ENCODE peak calls at places on chromosome 20, in six cellular contexts. T, W, R, U, K and Z are unnamed samples.
A peak's percentile ranks its signal among the peaks of the same experiment; 100 is the strongest.

GRCh38 chr20:33532753-33533459 is 43.0 kb downstream of the CBFA2T2 start:
- DNase-seq in T (no peak), W (no peak), R (no peak), U (no peak), K (no peak), Z (no peak)

GRCh38 chr20:19254086-19254821 is 41.8 kb downstream of the SLC24A3 start:
- DNase-seq in T (no peak), W (no peak), R (no peak), U (no peak), K (no peak), Z (no peak)

GRCh38 chr20:51425347-51426106 is 117.0 kb downstream of the NFATC2 start:
- DNase-seq in T (no peak), W (peak; percentile 46), R (no peak), U (no peak), K (no peak), Z (no peak)

GRCh38 chr20:18057106-18057993 is at the start of gene OVOL2:
- DNase-seq in T (peak; percentile 88), W (peak; percentile 90), R (no peak), U (peak; percentile 77), K (no peak), Z (no peak)

GRCh38 chr20:11394145-11394833 is 523.4 kb upstream of the BTBD3 start:
- DNase-seq in T (no peak), W (no peak), R (no peak), U (no peak), K (no peak), Z (no peak)

GRCh38 chr20:47406849-47407682 is 50.6 kb upstream of the ZMYND8 start:
- DNase-seq in T (no peak), W (no peak), R (no peak), U (no peak), K (no peak), Z (peak; percentile 29)

GRCh38 chr20:59515013-59515905 is 89.1 kb upstream of the PHACTR3 start:
- DNase-seq in T (peak; percentile 87), W (peak; percentile 94), R (peak; percentile 34), U (peak; percentile 91), K (peak; percentile 69), Z (peak; percentile 66)

GRCh38 chr20:2653511-2654383 is 1.3 kb downstream of the NOP56 start:
- DNase-seq in T (no peak), W (no peak), R (no peak), U (no peak), K (no peak), Z (no peak)

GRCh38 chr20:45835230-45836224 is 1.9 kb downstream of the SNX21 start:
- DNase-seq in T (no peak), W (no peak), R (no peak), U (peak; percentile 74), K (peak; percentile 57), Z (no peak)

GRCh38 chr20:25286917-25287316 is 39.0 kb downstream of the PYGB start:
- DNase-seq in T (no peak), W (no peak), R (no peak), U (no peak), K (peak; percentile 9), Z (no peak)

GRCh38 chr20:33054381-33054780 is 678 bp downstream of the BPIFB3 start:
- DNase-seq in T (no peak), W (no peak), R (no peak), U (no peak), K (no peak), Z (no peak)

GRCh38 chr20:43095034-43095433 is 94.7 kb downstream of the PTPRT start:
- DNase-seq in T (no peak), W (no peak), R (no peak), U (no peak), K (no peak), Z (no peak)

GRCh38 chr20:19786311-19786710 is 28.3 kb downstream of the RIN2 start:
- DNase-seq in T (peak; percentile 43), W (peak; percentile 60), R (no peak), U (peak; percentile 51), K (peak; percentile 59), Z (peak; percentile 66)

GRCh38 chr20:10949930-10950783 is 276.4 kb upstream of the JAG1 start:
- DNase-seq in T (no peak), W (no peak), R (no peak), U (no peak), K (no peak), Z (no peak)

GRCh38 chr20:21801193-21801592 is 95.7 kb downstream of the PAX1 start:
- DNase-seq in T (no peak), W (no peak), R (no peak), U (no peak), K (no peak), Z (no peak)

GRCh38 chr20:24376523-24377085 is 92.8 kb upstream of the SYNDIG1 start:
- DNase-seq in T (no peak), W (no peak), R (no peak), U (no peak), K (no peak), Z (peak; percentile 45)

GRCh38 chr20:5772704-5773103 is 22.5 kb downstream of the SHLD1 start:
- DNase-seq in T (no peak), W (no peak), R (no peak), U (no peak), K (no peak), Z (no peak)

GRCh38 chr20:44738779-44739477 is 6.7 kb upstream of the KCNK15 start:
- DNase-seq in T (peak; percentile 90), W (peak; percentile 93), R (peak; percentile 10), U (peak; percentile 97), K (no peak), Z (no peak)

GRCh38 chr20:21127201-21127981 is 1.5 kb downstream of the KIZ start:
- DNase-seq in T (no peak), W (no peak), R (no peak), U (no peak), K (no peak), Z (no peak)

GRCh38 chr20:54643761-54644160 is 168.4 kb downstream of the DOK5 start:
- DNase-seq in T (no peak), W (no peak), R (no peak), U (peak; percentile 54), K (no peak), Z (no peak)

GRCh38 chr20:25242231-25242630 is 5.7 kb upstream of the PYGB start:
- DNase-seq in T (peak; percentile 12), W (no peak), R (no peak), U (no peak), K (no peak), Z (no peak)

GRCh38 chr20:35917077-35917476 is 37.2 kb downstream of the SCAND1 start:
- DNase-seq in T (no peak), W (no peak), R (no peak), U (no peak), K (no peak), Z (no peak)

GRCh38 chr20:45985573-45985972 is 13.6 kb upstream of the ZNF335 start:
- DNase-seq in T (no peak), W (peak; percentile 21), R (no peak), U (no peak), K (no peak), Z (no peak)

GRCh38 chr20:15890358-15890982 is 682.8 kb downstream of the KIF16B start:
- DNase-seq in T (no peak), W (no peak), R (no peak), U (no peak), K (no peak), Z (no peak)

GRCh38 chr20:10242166-10242565 is 23.5 kb downstream of the SNAP25 start:
- DNase-seq in T (no peak), W (no peak), R (no peak), U (no peak), K (no peak), Z (no peak)

DNA sequence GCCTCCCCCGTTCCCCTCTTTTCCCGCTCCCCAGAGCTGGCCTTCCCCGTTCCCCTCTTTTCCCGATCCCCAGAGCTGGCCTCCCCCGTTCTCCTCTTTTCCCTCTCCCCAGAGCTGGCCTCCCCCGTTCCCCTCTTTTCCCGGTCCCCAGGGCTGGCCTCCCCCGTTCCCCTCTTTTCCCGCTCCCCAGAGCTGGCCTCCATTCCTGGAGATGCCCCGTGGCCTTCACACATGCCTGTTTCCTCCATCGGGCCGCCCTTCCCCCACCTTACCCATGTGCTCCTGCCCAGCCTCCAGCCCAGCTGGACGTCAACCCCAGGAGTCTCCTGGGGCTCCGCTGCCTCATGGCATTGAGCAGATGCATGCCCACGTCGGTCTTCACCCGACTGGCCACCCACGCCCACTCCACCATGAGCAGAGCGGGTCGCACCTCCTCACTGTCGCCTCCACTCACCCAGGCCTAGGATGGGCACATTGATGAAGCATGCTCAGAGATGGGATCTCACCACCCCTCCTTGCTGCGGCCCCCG is 8.3 kb downstream of the SS18L1 start:
- DNase-seq in T (no peak), W (no peak), R (no peak), U (no peak), K (no peak), Z (no peak)
- H3K27ac ChIP-seq in T (no peak overlapping the region), W (no peak overlapping the region), R (no peak overlapping the region), U (peak overlapping the region; percentile 2), K (no peak overlapping the region), Z (no peak overlapping the region)

GRCh38 chr20:4244700-4245485 is 229.5 kb upstream of the RNF24 start:
- DNase-seq in T (no peak), W (no peak), R (no peak), U (no peak), K (no peak), Z (no peak)
- H3K27ac ChIP-seq in T (no peak overlapping the region), W (no peak overlapping the region), R (no peak overlapping the region), U (no peak overlapping the region), K (no peak overlapping the region), Z (no peak overlapping the region)

GRCh38 chr20:50340586-50340985 is 150.0 kb downstream of the CEBPB start:
- DNase-seq in T (no peak), W (no peak), R (no peak), U (no peak), K (no peak), Z (no peak)

GRCh38 chr20:50338479-50339195 is 148.0 kb downstream of the CEBPB start:
- DNase-seq in T (peak; percentile 58), W (peak; percentile 73), R (peak; percentile 56), U (no peak), K (no peak), Z (no peak)

GRCh38 chr20:50337521-50338466 is 147.2 kb downstream of the CEBPB start:
- DNase-seq in T (no peak), W (no peak), R (no peak), U (no peak), K (no peak), Z (no peak)

GRCh38 chr20:50341050-50341449 is 150.4 kb downstream of the CEBPB start:
- DNase-seq in T (no peak), W (no peak), R (no peak), U (no peak), K (no peak), Z (no peak)

GRCh38 chr20:50339196-50339901 is 148.7 kb downstream of the CEBPB start:
- DNase-seq in T (no peak), W (no peak), R (no peak), U (peak; percentile 49), K (no peak), Z (peak; percentile 36)
- H3K27ac ChIP-seq in T (no peak overlapping the region), W (no peak overlapping the region), R (peak overlapping the region; percentile 10), U (peak overlapping the region; percentile 45), K (peak overlapping the region; percentile 51), Z (peak overlapping the region; percentile 53)

GRCh38 chr20:57400262-57400701 is 9.1 kb downstream of the RBM38 start:
- DNase-seq in T (no peak), W (no peak), R (no peak), U (no peak), K (no peak), Z (no peak)

GRCh38 chr20:57400821-57401564 is 9.8 kb downstream of the RBM38 start:
- DNase-seq in T (no peak), W (no peak), R (no peak), U (no peak), K (no peak), Z (no peak)

GRCh38 chr20:57402206-57403125 is 11.3 kb downstream of the RBM38 start:
- DNase-seq in T (no peak), W (no peak), R (no peak), U (no peak), K (no peak), Z (no peak)

GRCh38 chr20:57403216-57403615 is 12.0 kb downstream of the RBM38 start:
- DNase-seq in T (no peak), W (no peak), R (no peak), U (no peak), K (no peak), Z (no peak)

GRCh38 chr20:57401565-57401918 is 10.3 kb downstream of the RBM38 start:
- DNase-seq in T (no peak), W (no peak), R (no peak), U (no peak), K (no peak), Z (no peak)
- H3K27ac ChIP-seq in T (no peak overlapping the region), W (no peak overlapping the region), R (no peak overlapping the region), U (no peak overlapping the region), K (no peak overlapping the region), Z (no peak overlapping the region)